ENCODE peak calls at places on chromosomes 3 and 15, in eight cellular contexts. O, B, Y, X, W, M, D and V are unnamed samples.

GRCh38 chr3:173826901-173827609 is 429.5 kb downstream of the NLGN1 start:
- DNase-seq in D (no peak), M (no peak), W (no peak), B (no peak), Y (peak), O (no peak), X (no peak), V (no peak)

GRCh38 chr3:157159037-157159761 is 748 bp downstream of the CCNL1 start:
- DNase-seq in D (no peak), Y (peak), O (peak), X (peak), M (peak), B (peak), W (peak), V (peak)

GRCh38 chr15:83422090-83422489 is 25.1 kb upstream of the SH3GL3 start:
- DNase-seq in Y (no peak), B (no peak), M (no peak), X (no peak), O (no peak), D (no peak), W (no peak), V (no peak)

GRCh38 chr3:8709801-8710524 is 23.6 kb upstream of the CAV3 start:
- DNase-seq in O (no peak), Y (no peak), D (no peak), W (no peak), B (no peak), M (no peak), X (no peak), V (no peak)

GRCh38 chr15:23690450-23690852 is 3.3 kb upstream of the NDN start:
- DNase-seq in W (peak), M (no peak), O (peak), X (no peak), B (no peak), Y (peak), D (no peak), V (peak)

GRCh38 chr15:43777293-43777819 is 590 bp upstream of the ELL3 start:
- DNase-seq in B (peak), M (peak), X (peak), W (peak), D (peak), Y (peak), O (peak), V (peak)

GRCh38 chr3:32303051-32303786 is 64.7 kb downstream of the CMTM8 start:
- DNase-seq in D (no peak), B (no peak), X (no peak), M (no peak), O (no peak), Y (no peak), W (no peak), V (no peak)

GRCh38 chr15:39202641-39203040 is 378.2 kb upstream of the THBS1 start:
- DNase-seq in O (no peak), M (no peak), Y (peak), D (no peak), X (no peak), W (no peak), B (peak), V (no peak)

GRCh38 chr15:89364341-89364740 is 29.7 kb upstream of the POLG start:
- DNase-seq in W (no peak), Y (no peak), D (no peak), B (no peak), M (no peak), X (no peak), O (no peak), V (no peak)

GRCh38 chr3:196662033-196662432 is 22.5 kb downstream of the NRROS start:
- DNase-seq in B (no peak), W (no peak), M (no peak), O (no peak), Y (no peak), X (no peak), D (no peak), V (no peak)

GRCh38 chr15:77535845-77536244 is 96.9 kb downstream of the LINGO1 start:
- DNase-seq in D (peak), Y (no peak), W (no peak), B (no peak), M (no peak), O (no peak), X (peak), V (peak)

GRCh38 chr3:11671648-11672100 is 28.0 kb upstream of the VGLL4 start:
- DNase-seq in O (no peak), B (peak), M (no peak), W (no peak), D (peak), Y (peak), X (peak), V (no peak)

GRCh38 chr3:36663666-36664291 is 100.6 kb downstream of the DCLK3 start:
- DNase-seq in O (no peak), D (no peak), M (no peak), W (no peak), B (no peak), X (no peak), Y (peak), V (no peak)

GRCh38 chr3:182895513-182896112 is 84.7 kb downstream of the DCUN1D1 start:
- DNase-seq in O (no peak), W (no peak), M (no peak), B (no peak), X (no peak), Y (no peak), D (no peak), V (no peak)

GRCh38 chr3:107753494-107753893 is 230.7 kb downstream of the BBX start:
- DNase-seq in D (peak), X (peak), W (peak), M (peak), O (peak), Y (peak), B (peak), V (peak)

GRCh38 chr15:29924750-29925149 is 102.5 kb upstream of the TJP1 start:
- DNase-seq in Y (peak), X (no peak), M (no peak), W (no peak), D (no peak), O (peak), B (peak), V (peak)

GRCh38 chr15:67138946-67139855 is 73.8 kb downstream of the SMAD3 start:
- DNase-seq in W (no peak), B (no peak), O (no peak), X (no peak), D (no peak), M (no peak), Y (peak), V (no peak)

GRCh38 chr15:83248151-83248851 is 36.2 kb downstream of the BNC1 start:
- DNase-seq in O (peak), X (peak), M (peak), Y (peak), D (peak), W (peak), B (peak), V (peak)

GRCh38 chr15:89184367-89184766 is 37.0 kb downstream of the RLBP1 start:
- DNase-seq in W (no peak), D (no peak), Y (no peak), M (no peak), X (no peak), B (no peak), O (no peak), V (no peak)

GRCh38 chr3:171455603-171456550 is 4.3 kb downstream of the TNIK start:
- DNase-seq in Y (no peak), M (no peak), B (peak), D (no peak), X (no peak), W (no peak), O (no peak), V (no peak)

GRCh38 chr3:180974286-180974685 is 15.2 kb downstream of the DNAJC19 start:
- DNase-seq in D (no peak), Y (no peak), O (no peak), X (no peak), M (no peak), W (no peak), B (no peak), V (no peak)

GRCh38 chr3:197306374-197307086 is 8.1 kb upstream of the DLG1 start:
- DNase-seq in X (no peak), M (no peak), W (no peak), B (peak), D (no peak), O (no peak), Y (peak), V (no peak)

GRCh38 chr3:73255609-73256029 is 194.2 kb downstream of the EBLN2 start:
- DNase-seq in B (peak), O (no peak), M (no peak), W (peak), Y (peak), X (no peak), D (no peak), V (no peak)

GRCh38 chr3:183490653-183491052 is 62.2 kb upstream of the MCF2L2 start:
- DNase-seq in M (peak), Y (peak), W (no peak), X (no peak), D (no peak), B (peak), O (no peak), V (peak)

GRCh38 chr3:119257111-119257510 is 16.4 kb upstream of the B4GALT4 start:
- DNase-seq in X (no peak), B (no peak), O (no peak), D (no peak), W (no peak), M (no peak), Y (no peak), V (no peak)

GRCh38 chr3:127779747-127780146 is 42.6 kb downstream of the MGLL start:
- DNase-seq in M (no peak), B (peak), X (no peak), O (no peak), W (no peak), D (no peak), Y (no peak), V (no peak)

GRCh38 chr3:50374363-50375108 is 15.2 kb upstream of the TMEM115 start:
- DNase-seq in D (no peak), B (no peak), X (no peak), M (peak), O (peak), Y (no peak), W (peak), V (no peak)
- TF ChIP-seq EZH2phosphoT487 in D (no peak), B (no peak), X (no peak), M (no peak), O (no peak), Y (no peak), W (no peak), V (no peak)

GRCh38 chr15:74167891-74168331 is 5.6 kb upstream of the ISLR start:
- DNase-seq in B (no peak), O (no peak), Y (no peak), M (no peak), W (no peak), X (no peak), D (no peak), V (no peak)
- TF ChIP-seq EZH2phosphoT487 in B (no peak), O (no peak), Y (no peak), M (no peak), W (no peak), X (no peak), D (no peak), V (no peak)

DNA sequence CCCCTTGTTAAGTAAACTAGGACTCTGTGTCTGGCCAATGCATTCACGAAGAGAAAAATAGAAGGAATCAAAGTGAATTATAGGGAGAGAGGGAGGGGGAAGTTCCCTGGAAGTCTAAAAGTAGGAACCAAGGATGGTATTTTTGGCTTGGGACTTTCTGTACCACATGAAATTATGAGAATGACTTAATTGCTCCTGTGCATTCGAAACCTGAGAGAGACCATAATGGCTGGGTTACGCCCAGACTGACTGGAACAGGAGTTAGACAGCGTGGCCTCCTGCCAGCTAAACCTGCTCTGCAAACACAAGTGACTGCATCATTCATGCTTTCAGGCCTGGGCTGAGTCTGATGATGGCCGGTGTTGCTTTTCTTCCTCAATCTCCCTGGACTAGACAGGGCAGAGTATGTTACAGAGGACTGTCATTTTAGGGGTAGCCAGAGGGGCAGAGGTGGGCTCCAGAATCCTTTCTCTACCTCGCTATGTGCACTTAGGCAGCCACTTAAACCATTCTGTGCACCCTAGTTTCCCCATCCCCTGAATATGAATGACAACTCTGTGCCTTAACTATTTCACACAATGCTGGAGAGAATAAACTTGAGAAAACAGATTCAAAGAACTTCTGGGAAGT is 58.9 kb downstream of the MYO1E start:
- DNase-seq in B (peak), W (no peak), O (no peak), M (no peak), Y (peak), D (no peak), X (no peak), V (no peak)
- TF ChIP-seq EZH2phosphoT487 in B (no peak), W (no peak), O (no peak), M (no peak), Y (no peak), D (no peak), X (no peak), V (no peak)

GRCh38 chr15:85029221-85029620 is 47.6 kb downstream of the PDE8A start:
- DNase-seq in O (no peak), M (no peak), D (no peak), W (no peak), Y (no peak), X (no peak), B (no peak), V (no peak)

GRCh38 chr15:85028416-85028815 is 46.8 kb downstream of the PDE8A start:
- DNase-seq in M (no peak), O (no peak), Y (no peak), X (no peak), B (no peak), W (no peak), D (no peak), V (no peak)

GRCh38 chr15:85031086-85031943 is 49.7 kb downstream of the PDE8A start:
- DNase-seq in D (no peak), Y (no peak), M (no peak), B (no peak), W (no peak), X (no peak), O (no peak), V (no peak)

GRCh38 chr15:85031944-85032587 is 50.4 kb downstream of the PDE8A start:
- DNase-seq in B (no peak), O (no peak), X (no peak), M (no peak), Y (no peak), W (no peak), D (no peak), V (no peak)

DNA sequence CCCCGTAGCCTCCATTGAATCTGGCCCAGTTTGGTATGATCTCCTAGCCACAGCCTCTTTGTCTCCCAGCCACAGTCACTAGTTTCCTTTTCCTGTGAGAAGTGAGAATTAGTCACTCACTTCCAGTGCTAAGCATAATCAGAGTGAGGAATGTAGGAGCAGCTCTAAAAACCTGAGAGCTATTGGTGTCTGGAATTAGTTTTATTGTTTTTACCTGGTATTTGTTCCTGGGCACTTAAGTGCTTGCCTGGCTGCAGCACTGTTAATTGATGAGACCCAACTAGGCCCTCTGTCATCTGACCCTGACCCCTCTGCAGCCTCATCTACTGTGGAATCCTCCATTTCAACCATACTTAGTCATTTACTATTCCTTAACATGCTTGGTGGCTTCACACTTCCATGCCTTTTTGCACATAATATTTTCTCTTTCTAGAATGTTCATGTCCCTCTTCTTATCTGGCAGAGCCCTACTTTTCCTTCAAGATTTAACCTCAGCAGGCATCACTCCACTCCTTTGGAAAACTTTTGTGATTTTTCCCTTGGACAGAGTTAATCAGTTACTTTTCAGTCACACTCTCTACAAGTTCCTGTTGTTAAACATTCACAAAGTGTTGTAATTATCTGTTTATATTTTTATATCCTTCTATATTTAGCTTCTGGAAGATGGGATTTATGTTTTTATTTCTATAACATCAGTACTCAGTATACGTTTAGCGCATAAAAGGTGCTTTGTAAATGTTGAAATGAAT is 48.8 kb downstream of the PDE8A start:
- DNase-seq in W (no peak), Y (peak), D (no peak), M (no peak), O (no peak), B (peak), X (no peak), V (no peak)
- TF ChIP-seq EZH2phosphoT487 in W (no peak), Y (no peak), D (no peak), M (no peak), O (no peak), B (no peak), X (no peak), V (no peak)

GRCh38 chr3:50388720-50389352 is 29.5 kb upstream of the TMEM115 start:
- DNase-seq in M (no peak), O (no peak), D (no peak), Y (no peak), X (no peak), W (no peak), B (no peak), V (no peak)

GRCh38 chr3:50389368-50389767 is 30.0 kb upstream of the TMEM115 start:
- DNase-seq in M (no peak), W (no peak), X (no peak), O (no peak), B (no peak), Y (no peak), D (no peak), V (no peak)

GRCh38 chr3:50390523-50391177 is 31.3 kb upstream of the TMEM115 start:
- DNase-seq in X (no peak), B (no peak), M (no peak), W (peak), D (no peak), Y (no peak), O (no peak), V (no peak)

GRCh38 chr3:50395070-50395860 is 35.9 kb upstream of the TMEM115 start:
- DNase-seq in O (no peak), M (no peak), B (no peak), X (no peak), D (no peak), W (no peak), Y (no peak), V (no peak)

GRCh38 chr3:50392101-50392715 is 32.9 kb upstream of the TMEM115 start:
- DNase-seq in M (no peak), W (no peak), B (no peak), X (no peak), D (no peak), O (no peak), Y (no peak), V (no peak)
- TF ChIP-seq EZH2phosphoT487 in M (no peak), W (no peak), B (no peak), X (no peak), D (no peak), O (no peak), Y (no peak), V (no peak)